ENCODE peak calls at places on chromosomes 16 and 17, in ten cellular contexts. P is stimulated activated CD4-positive, alpha-beta T cell treated with anti-CD3 and anti-CD28 coated beads, Interleukin-15, amount 100 ng/mL, for 24 hours; X is Peyer's patch; H is aorta; R is foreskin fibroblast; U is heart right ventricle; Q is T follicular helper cell; T is NCI-H1105; M is CD4-positive, CD25-positive, alpha-beta regulatory T cell; F is tibial artery. D is an unnamed sample.

GRCh38 chr17:35022536-35023063 is 40.9 kb downstream of the RFFL start:
- DNase-seq in P (peak), X (no peak), H (peak), R (peak), U (peak), Q (peak), T (no peak), M (peak), F (peak), D (peak)

GRCh38 chr16:64165368-64165767 is 956.5 kb downstream of the CDH11 start:
- DNase-seq in P (no peak), X (no peak), H (no peak), R (no peak), U (no peak), Q (no peak), T (no peak), M (no peak), F (no peak), D (no peak)

GRCh38 chr16:31458073-31458834 is 1.0 kb upstream of the ARMC5 start:
- DNase-seq in P (peak), X (peak), H (peak), R (peak), U (peak), Q (peak), T (peak), M (peak), F (peak), D (no peak)

GRCh38 chr17:80501739-80502577 is 25.6 kb upstream of the NPTX1 start:
- DNase-seq in P (no peak), X (no peak), H (no peak), R (no peak), U (no peak), Q (no peak), T (no peak), M (no peak), F (no peak), D (peak)

GRCh38 chr17:39651908-39652634 is 13.1 kb upstream of the TCAP start:
- DNase-seq in P (no peak), X (no peak), H (no peak), R (no peak), U (no peak), Q (no peak), T (no peak), M (no peak), F (no peak), D (no peak)

GRCh38 chr16:11780988-11781680 is 15.9 kb downstream of the ZC3H7A start:
- DNase-seq in P (no peak), X (no peak), H (no peak), R (no peak), U (no peak), Q (no peak), T (peak), M (no peak), F (no peak), D (no peak)

GRCh38 chr16:85908889-85909584 is 10.1 kb downstream of the IRF8 start:
- DNase-seq in P (no peak), X (no peak), H (peak), R (no peak), U (no peak), Q (no peak), T (no peak), M (no peak), F (peak), D (no peak)

GRCh38 chr17:28712037-28712704 is 483 bp upstream of the PROCA1 start:
- DNase-seq in P (peak), X (no peak), H (peak), R (peak), U (peak), Q (peak), T (no peak), M (peak), F (peak), D (peak)

GRCh38 chr17:30570596-30571265 is 93.5 kb downstream of the GOSR1 start:
- DNase-seq in P (no peak), X (no peak), H (peak), R (no peak), U (no peak), Q (no peak), T (no peak), M (no peak), F (no peak), D (no peak)

GRCh38 chr17:79619636-79620206 is 8.9 kb upstream of the RBFOX3 start:
- DNase-seq in P (no peak), X (peak), H (peak), R (no peak), U (no peak), Q (no peak), T (no peak), M (no peak), F (peak), D (peak)

GRCh38 chr16:84816485-84816884 is 3.3 kb upstream of the CRISPLD2 start:
- DNase-seq in P (no peak), X (no peak), H (no peak), R (no peak), U (no peak), Q (no peak), T (no peak), M (no peak), F (no peak), D (no peak)

GRCh38 chr17:67700037-67700436 is 17.7 kb upstream of the NOL11 start:
- DNase-seq in P (no peak), X (no peak), H (no peak), R (no peak), U (no peak), Q (no peak), T (peak), M (no peak), F (no peak), D (no peak)

GRCh38 chr17:78366109-78366848 is 6.4 kb upstream of the SOCS3 start:
- DNase-seq in P (no peak), X (no peak), H (no peak), R (peak), U (no peak), Q (no peak), T (no peak), M (no peak), F (no peak), D (no peak)

GRCh38 chr16:69563605-69564580 is 1.9 kb upstream of the NFAT5 start:
- DNase-seq in P (peak), X (no peak), H (no peak), R (peak), U (no peak), Q (peak), T (no peak), M (peak), F (no peak), D (no peak)

GRCh38 chr16:85650864-85651811 is 37.6 kb downstream of the GINS2 start:
- DNase-seq in P (no peak), X (no peak), H (no peak), R (no peak), U (peak), Q (no peak), T (no peak), M (no peak), F (no peak), D (peak)

GRCh38 chr16:711548-712320 is 3.2 kb upstream of the METRN start:
- DNase-seq in P (peak), X (peak), H (peak), R (peak), U (peak), Q (peak), T (peak), M (peak), F (peak), D (peak)

GRCh38 chr17:27438631-27439030 is 17.6 kb upstream of the KSR1 start:
- DNase-seq in P (no peak), X (no peak), H (peak), R (no peak), U (no peak), Q (no peak), T (no peak), M (no peak), F (no peak), D (no peak)